ENCODE peak calls at places on chromosomes 3 and 15, in six cellular contexts. One of them, this sample, is unnamed.

GRCh38 chr3:131329774-131330173 is 51.8 kb upstream of the NUDT16 start:
- DNase-seq in adrenal gland: no peak
- DNase-seq in GM03348: no peak
- DNase-seq in NCI-H524: no peak
- DNase-seq in kidney glomerular epithelial cell: no peak
- DNase-seq in neural crest cell: no peak
- DNase-seq in this sample: no peak

GRCh38 chr15:21270474-21270873 is 169.8 kb downstream of the POTEB3 start:
- DNase-seq in GM03348: no peak
- DNase-seq in kidney glomerular epithelial cell: no peak
- DNase-seq in adrenal gland: no peak
- DNase-seq in NCI-H524: no peak
- DNase-seq in neural crest cell: no peak
- DNase-seq in this sample: no peak

GRCh38 chr15:32898991-32899613 is 181.3 kb downstream of the GREM1 start:
- DNase-seq in GM03348: no peak
- DNase-seq in kidney glomerular epithelial cell: no peak
- DNase-seq in neural crest cell: peak
- DNase-seq in adrenal gland: no peak
- DNase-seq in NCI-H524: no peak
- DNase-seq in this sample: no peak

GRCh38 chr15:40097968-40098476 is 10.7 kb downstream of the BMF start:
- DNase-seq in neural crest cell: no peak
- DNase-seq in GM03348: peak
- DNase-seq in kidney glomerular epithelial cell: no peak
- DNase-seq in adrenal gland: peak
- DNase-seq in NCI-H524: no peak
- DNase-seq in this sample: peak

GRCh38 chr3:196518999-196519737 is 4.0 kb upstream of the SMCO1 start:
- DNase-seq in neural crest cell: peak
- DNase-seq in kidney glomerular epithelial cell: no peak
- DNase-seq in NCI-H524: peak
- DNase-seq in GM03348: peak
- DNase-seq in adrenal gland: peak
- DNase-seq in this sample: peak

GRCh38 chr3:126552688-126553283 is 5.9 kb downstream of the C3orf22 start:
- DNase-seq in NCI-H524: no peak
- DNase-seq in neural crest cell: no peak
- DNase-seq in GM03348: no peak
- DNase-seq in kidney glomerular epithelial cell: no peak
- DNase-seq in adrenal gland: no peak
- DNase-seq in this sample: peak

GRCh38 chr3:124202754-124203153 is 210.8 kb upstream of the ROPN1 start:
- DNase-seq in kidney glomerular epithelial cell: no peak
- DNase-seq in adrenal gland: peak
- DNase-seq in NCI-H524: peak
- DNase-seq in GM03348: peak
- DNase-seq in neural crest cell: no peak
- DNase-seq in this sample: peak

GRCh38 chr15:77532067-77532710 is 100.5 kb downstream of the LINGO1 start:
- DNase-seq in kidney glomerular epithelial cell: no peak
- DNase-seq in GM03348: no peak
- DNase-seq in NCI-H524: no peak
- DNase-seq in neural crest cell: no peak
- DNase-seq in adrenal gland: no peak
- DNase-seq in this sample: no peak

GRCh38 chr15:101190196-101190595 is 61.7 kb downstream of the CHSY1 start:
- DNase-seq in kidney glomerular epithelial cell: no peak
- DNase-seq in GM03348: no peak
- DNase-seq in NCI-H524: no peak
- DNase-seq in adrenal gland: no peak
- DNase-seq in neural crest cell: no peak
- DNase-seq in this sample: no peak

GRCh38 chr3:183244219-183244618 is 8.8 kb upstream of the B3GNT5 start:
- DNase-seq in GM03348: no peak
- DNase-seq in kidney glomerular epithelial cell: no peak
- DNase-seq in neural crest cell: no peak
- DNase-seq in adrenal gland: peak
- DNase-seq in NCI-H524: no peak
- DNase-seq in this sample: no peak

GRCh38 chr15:63860161-63860954 is 26.6 kb upstream of the HERC1 start:
- DNase-seq in GM03348: no peak
- DNase-seq in kidney glomerular epithelial cell: no peak
- DNase-seq in NCI-H524: peak
- DNase-seq in neural crest cell: no peak
- DNase-seq in adrenal gland: no peak
- DNase-seq in this sample: no peak

GRCh38 chr3:186909078-186909853 is 21.1 kb upstream of the ST6GAL1 start:
- DNase-seq in NCI-H524: no peak
- DNase-seq in adrenal gland: no peak
- DNase-seq in neural crest cell: no peak
- DNase-seq in GM03348: no peak
- DNase-seq in kidney glomerular epithelial cell: no peak
- DNase-seq in this sample: no peak

GRCh38 chr3:40387001-40387894 is at the start of gene ENTPD3:
- DNase-seq in kidney glomerular epithelial cell: no peak
- DNase-seq in neural crest cell: no peak
- DNase-seq in GM03348: peak
- DNase-seq in NCI-H524: no peak
- DNase-seq in adrenal gland: no peak
- DNase-seq in this sample: peak

GRCh38 chr3:47892284-47892683 is 89.3 kb downstream of the DHX30 start:
- DNase-seq in neural crest cell: no peak
- DNase-seq in GM03348: no peak
- DNase-seq in NCI-H524: no peak
- DNase-seq in adrenal gland: no peak
- DNase-seq in kidney glomerular epithelial cell: no peak
- DNase-seq in this sample: no peak

GRCh38 chr15:73754461-73754860 is 1.3 kb upstream of the INSYN1 start:
- DNase-seq in neural crest cell: no peak
- DNase-seq in adrenal gland: no peak
- DNase-seq in NCI-H524: no peak
- DNase-seq in kidney glomerular epithelial cell: no peak
- DNase-seq in GM03348: peak
- DNase-seq in this sample: peak

GRCh38 chr3:180036678-180037455 is at the start of gene PEX5L:
- DNase-seq in NCI-H524: peak
- DNase-seq in adrenal gland: peak
- DNase-seq in kidney glomerular epithelial cell: peak
- DNase-seq in GM03348: peak
- DNase-seq in neural crest cell: peak
- DNase-seq in this sample: peak

GRCh38 chr3:14352002-14352627 is 50.3 kb upstream of the SLC6A6 start:
- DNase-seq in neural crest cell: no peak
- DNase-seq in GM03348: no peak
- DNase-seq in kidney glomerular epithelial cell: no peak
- DNase-seq in NCI-H524: peak
- DNase-seq in adrenal gland: no peak
- DNase-seq in this sample: no peak

GRCh38 chr15:81227716-81228115 is 31.0 kb downstream of the IL16 start:
- DNase-seq in neural crest cell: no peak
- DNase-seq in kidney glomerular epithelial cell: no peak
- DNase-seq in NCI-H524: no peak
- DNase-seq in GM03348: no peak
- DNase-seq in adrenal gland: no peak
- DNase-seq in this sample: no peak

GRCh38 chr15:83845230-83845629 is 191.3 kb downstream of the ADAMTSL3 start:
- DNase-seq in NCI-H524: no peak
- DNase-seq in adrenal gland: peak
- DNase-seq in neural crest cell: no peak
- DNase-seq in GM03348: peak
- DNase-seq in kidney glomerular epithelial cell: peak
- DNase-seq in this sample: peak

GRCh38 chr3:66593978-66594377 is 93.2 kb upstream of the LRIG1 start:
- DNase-seq in adrenal gland: no peak
- DNase-seq in GM03348: peak
- DNase-seq in neural crest cell: no peak
- DNase-seq in kidney glomerular epithelial cell: peak
- DNase-seq in NCI-H524: no peak
- DNase-seq in this sample: no peak

GRCh38 chr15:26841514-26841913 is 25.3 kb upstream of the GABRA5 start:
- DNase-seq in neural crest cell: no peak
- DNase-seq in NCI-H524: no peak
- DNase-seq in adrenal gland: no peak
- DNase-seq in kidney glomerular epithelial cell: no peak
- DNase-seq in GM03348: no peak
- DNase-seq in this sample: no peak

GRCh38 chr3:122356402-122356801 is 26.6 kb downstream of the MIX23 start:
- DNase-seq in GM03348: peak
- DNase-seq in adrenal gland: peak
- DNase-seq in neural crest cell: no peak
- DNase-seq in NCI-H524: peak
- DNase-seq in kidney glomerular epithelial cell: peak
- DNase-seq in this sample: peak

GRCh38 chr3:56193531-56193930 is 274.7 kb downstream of the ERC2 start:
- DNase-seq in kidney glomerular epithelial cell: no peak
- DNase-seq in GM03348: no peak
- DNase-seq in neural crest cell: no peak
- DNase-seq in adrenal gland: no peak
- DNase-seq in NCI-H524: no peak
- DNase-seq in this sample: no peak

GRCh38 chr3:24541935-24542334 is 47.3 kb upstream of the THRB start:
- DNase-seq in kidney glomerular epithelial cell: no peak
- DNase-seq in GM03348: no peak
- DNase-seq in adrenal gland: no peak
- DNase-seq in neural crest cell: no peak
- DNase-seq in NCI-H524: no peak
- DNase-seq in this sample: no peak

GRCh38 chr15:84600331-84600686 is 500 bp upstream of the ZSCAN2 start:
- DNase-seq in kidney glomerular epithelial cell: peak
- DNase-seq in neural crest cell: peak
- DNase-seq in adrenal gland: peak
- DNase-seq in GM03348: peak
- DNase-seq in NCI-H524: peak
- DNase-seq in this sample: peak

GRCh38 chr3:196168808-196169391 is 42.3 kb downstream of the ZDHHC19 start:
- DNase-seq in GM03348: no peak
- DNase-seq in adrenal gland: peak
- DNase-seq in NCI-H524: no peak
- DNase-seq in neural crest cell: no peak
- DNase-seq in kidney glomerular epithelial cell: no peak
- DNase-seq in this sample: no peak

GRCh38 chr15:99550077-99550476 is 15.7 kb upstream of the MEF2A start:
- DNase-seq in NCI-H524: no peak
- DNase-seq in GM03348: no peak
- DNase-seq in kidney glomerular epithelial cell: no peak
- DNase-seq in neural crest cell: no peak
- DNase-seq in adrenal gland: no peak
- DNase-seq in this sample: no peak

GRCh38 chr3:131564812-131565211 is 62.0 kb upstream of the MRPL3 start:
- DNase-seq in neural crest cell: no peak
- DNase-seq in kidney glomerular epithelial cell: no peak
- DNase-seq in adrenal gland: no peak
- DNase-seq in GM03348: no peak
- DNase-seq in NCI-H524: no peak
- DNase-seq in this sample: no peak

GRCh38 chr3:55089211-55089610 is 161.4 kb upstream of the LRTM1 start:
- DNase-seq in NCI-H524: no peak
- DNase-seq in GM03348: peak
- DNase-seq in kidney glomerular epithelial cell: no peak
- DNase-seq in adrenal gland: no peak
- DNase-seq in neural crest cell: no peak
- DNase-seq in this sample: no peak

GRCh38 chr15:78422571-78423340 is 15.3 kb upstream of the IREB2 start:
- DNase-seq in neural crest cell: peak
- DNase-seq in adrenal gland: peak
- DNase-seq in kidney glomerular epithelial cell: peak
- DNase-seq in NCI-H524: peak
- DNase-seq in GM03348: peak
- DNase-seq in this sample: peak

GRCh38 chr3:10354373-10355015 is 33.6 kb upstream of the SEC13 start:
- DNase-seq in kidney glomerular epithelial cell: no peak
- DNase-seq in GM03348: no peak
- DNase-seq in adrenal gland: no peak
- DNase-seq in neural crest cell: no peak
- DNase-seq in NCI-H524: no peak
- DNase-seq in this sample: no peak

GRCh38 chr3:151305081-151305777 is 11.4 kb downstream of the GPR87 start:
- DNase-seq in GM03348: peak
- DNase-seq in neural crest cell: no peak
- DNase-seq in NCI-H524: no peak
- DNase-seq in adrenal gland: peak
- DNase-seq in kidney glomerular epithelial cell: peak
- DNase-seq in this sample: peak

GRCh38 chr15:29226431-29227216 is 43.0 kb downstream of the NSMCE3 start:
- DNase-seq in kidney glomerular epithelial cell: no peak
- DNase-seq in neural crest cell: no peak
- DNase-seq in GM03348: no peak
- DNase-seq in adrenal gland: no peak
- DNase-seq in NCI-H524: no peak
- DNase-seq in this sample: no peak

This sample was measured in AG20443.